ENCODE peak calls at places on chromosomes 4 and X, in five cellular contexts. Z, V, F, E and H are unnamed samples.

GRCh38 chr4:53326535-53326934 is 39.3 kb downstream of the SCFD2 start:
- DNase-seq in Z (no peak), F (no peak), V (no peak), E (no peak), H (no peak)

GRCh38 chrX:112696506-112696905 is 16.8 kb upstream of the LHFPL1 start:
- DNase-seq in E (no peak), Z (no peak), V (no peak), F (no peak), H (no peak)

GRCh38 chr4:94489075-94489474 is 37.3 kb downstream of the PDLIM5 start:
- DNase-seq in V (no peak), F (no peak), E (no peak), Z (no peak), H (no peak)

GRCh38 chr4:3484057-3484973 is 21.2 kb downstream of the DOK7 start:
- DNase-seq in E (no peak), F (no peak), Z (no peak), V (no peak), H (no peak)

GRCh38 chrX:13762015-13762414 is 27.5 kb downstream of the OFD1 start:
- DNase-seq in Z (no peak), E (no peak), V (no peak), F (no peak), H (no peak)

GRCh38 chr4:40003986-40004385 is 26.3 kb upstream of the PDS5A start:
- DNase-seq in F (no peak), Z (peak), E (no peak), V (no peak), H (no peak)

GRCh38 chr4:40395908-40396806 is 61.0 kb downstream of the CHRNA9 start:
- DNase-seq in V (no peak), E (no peak), Z (no peak), F (no peak), H (no peak)

GRCh38 chr4:173498023-173498422 is 32.0 kb downstream of the HAND2 start:
- DNase-seq in E (no peak), V (no peak), F (no peak), Z (peak), H (no peak)

GRCh38 chr4:59240030-59240429 is 1960.1 kb upstream of the ADGRL3 start:
- DNase-seq in V (no peak), F (no peak), E (no peak), Z (no peak), H (no peak)

GRCh38 chrX:151875270-151876026 is 37.2 kb upstream of the MAGEA4 start:
- DNase-seq in E (no peak), V (no peak), F (no peak), Z (no peak), H (no peak)